ENCODE peak calls at places on chromosomes 2 and 18, in five cellular contexts. G, S, T, L and B are unnamed samples. For H3K27me3, the result is how much of the 10 kb centered on the place peaks cover.

GRCh38 chr18:286515-287310 is 18.9 kb upstream of the THOC1 start:
- DNase-seq in G (no peak), S (no peak), L (peak), T (peak), B (peak)

GRCh38 chr2:10028988-10029874 is 14.1 kb upstream of the KLF11 start:
- DNase-seq in T (no peak), L (no peak), S (peak), G (no peak), B (no peak)

GRCh38 chr2:6880200-6880733 is 2.7 kb downstream of the RSAD2 start:
- DNase-seq in T (no peak), G (no peak), S (no peak), L (no peak), B (no peak)

GRCh38 chr2:189124175-189124574 is 55.4 kb downstream of the COL5A2 start:
- DNase-seq in G (no peak), S (no peak), L (peak), T (no peak), B (no peak)

GRCh38 chr2:150878347-150878746 is 383.3 kb downstream of the RBM43 start:
- DNase-seq in T (peak), G (peak), L (peak), S (no peak), B (peak)

GRCh38 chr2:37780097-37780676 is 108.7 kb upstream of the CDC42EP3 start:
- DNase-seq in L (peak), S (no peak), G (no peak), T (no peak), B (no peak)

GRCh38 chr2:893311-893710 is 57.3 kb upstream of the SNTG2 start:
- DNase-seq in G (peak), T (no peak), L (no peak), S (no peak), B (no peak)

GRCh38 chr2:39379643-39380524 is 57.2 kb downstream of the MAP4K3 start:
- DNase-seq in G (peak), L (peak), S (no peak), T (peak), B (peak)

GRCh38 chr2:127707890-127708648 is 6.8 kb downstream of the SFT2D3 start:
- DNase-seq in S (no peak), T (no peak), L (no peak), G (no peak), B (no peak)

GRCh38 chr2:42859801-42860200 is 67.4 kb upstream of the HAAO start:
- DNase-seq in S (no peak), G (no peak), T (no peak), L (no peak), B (peak)

GRCh38 chr18:64171576-64171975 is 22.7 kb upstream of the LINC00305 start:
- DNase-seq in S (no peak), T (no peak), G (no peak), L (no peak), B (no peak)

GRCh38 chr2:47041065-47041464 is 114.0 kb downstream of the STPG4 start:
- DNase-seq in S (peak), L (no peak), T (no peak), G (no peak), B (no peak)

GRCh38 chr2:62923242-62923641 is 127.4 kb upstream of the OTX1 start:
- DNase-seq in L (no peak), T (no peak), S (no peak), G (no peak), B (no peak)

GRCh38 chr2:217804786-217805678 is 197.8 kb downstream of the TNS1 start:
- DNase-seq in T (peak), G (no peak), L (no peak), S (peak), B (no peak)

GRCh38 chr2:140085674-140086073 is 1305.5 kb upstream of the NXPH2 start:
- DNase-seq in S (no peak), T (peak), L (no peak), G (no peak), B (no peak)

GRCh38 chr18:79853993-79854364 is 56.2 kb downstream of the KCNG2 start:
- DNase-seq in L (no peak), S (peak), G (no peak), T (no peak), B (no peak)

GRCh38 chr2:207491954-207492353 is 37.8 kb upstream of the CREB1 start:
- DNase-seq in G (no peak), T (no peak), S (no peak), L (no peak), B (no peak)

GRCh38 chr2:135454608-135455007 is 76.4 kb downstream of the ZRANB3 start:
- DNase-seq in S (no peak), T (no peak), L (no peak), G (no peak), B (no peak)

GRCh38 chr2:206728277-206729199 is 10.3 kb upstream of the DYTN start:
- DNase-seq in L (peak), T (peak), G (peak), S (no peak), B (peak)

GRCh38 chr2:182240862-182241371 is 185.9 kb downstream of the PDE1A start:
- DNase-seq in T (no peak), S (no peak), L (peak), G (peak), B (peak)

GRCh38 chr2:73859721-73860586 is 31.2 kb downstream of the STAMBP start:
- DNase-seq in L (peak), G (peak), S (no peak), T (peak), B (peak)

GRCh38 chr2:184543832-184544231 is 54.5 kb upstream of the ZNF804A start:
- DNase-seq in T (no peak), G (no peak), S (no peak), L (no peak), B (no peak)

GRCh38 chr2:47086054-47086471 is 69.0 kb downstream of the STPG4 start:
- DNase-seq in G (no peak), T (no peak), S (no peak), L (no peak), B (no peak)

GRCh38 chr18:1475867-1476266 is 571.2 kb downstream of the ADCYAP1 start:
- DNase-seq in T (no peak), G (no peak), S (no peak), L (no peak), B (no peak)

GRCh38 chr2:43333656-43334144 is 107.3 kb upstream of the ZFP36L2 start:
- DNase-seq in G (no peak), L (peak), T (peak), S (no peak), B (peak)

GRCh38 chr2:175648577-175649063 is 353.4 kb downstream of the LNPK start:
- DNase-seq in G (no peak), T (no peak), S (no peak), L (no peak), B (no peak)

GRCh38 chr18:46767217-46767616 is 10.4 kb upstream of the ST8SIA5 start:
- DNase-seq in T (no peak), S (no peak), L (no peak), G (no peak), B (no peak)

GRCh38 chr2:98134138-98134537 is 47.2 kb downstream of the VWA3B start:
- DNase-seq in S (peak), L (no peak), T (no peak), G (no peak), B (no peak)

GRCh38 chr2:219627105-219628100 is at the start of gene SLC4A3:
- DNase-seq in G (no peak), T (peak), L (peak), S (peak), B (no peak)

GRCh38 chr2:165202230-165202629 is 1.6 kb downstream of the SCN3A start:
- DNase-seq in S (no peak), T (no peak), L (no peak), G (no peak), B (no peak)

GRCh38 chr2:53751728-53752127 is 15.9 kb upstream of the CHAC2 start:
- DNase-seq in G (no peak), S (no peak), T (no peak), L (peak), B (no peak)

GRCh38 chr18:13993730-13994129 is 78.4 kb upstream of the MC2R start:
- DNase-seq in S (no peak), T (no peak), L (no peak), G (no peak), B (no peak)

GRCh38 chr2:238238766-238239551 is 879 bp downstream of the HES6 start:
- DNase-seq in L (no peak), G (no peak), S (peak), T (no peak), B (no peak)

GRCh38 chr2:199452200-199452990 is 5.3 kb downstream of the SATB2 start:
- DNase-seq in G (no peak), S (no peak), T (peak), L (no peak), B (no peak)
- H3K27me3 ChIP-seq in G (under half), S (under half), T (under half), L (under half), B (under half)

GRCh38 chr18:58850784-58851469 is 13.8 kb upstream of the ZNF532 start:
- DNase-seq in T (no peak), L (no peak), S (peak), G (no peak), B (no peak)
- H3K4me3 ChIP-seq in T (no peak), L (no peak), S (no peak), G (no peak), B (no peak)

GRCh38 chr2:161415041-161415440 is 1.1 kb upstream of the TBR1 start:
- DNase-seq in T (no peak), L (no peak), S (no peak), G (no peak), B (no peak)
- H3K27me3 ChIP-seq in T (under half), L (half or more), S (under half), G (under half), B (under half)

DNA sequence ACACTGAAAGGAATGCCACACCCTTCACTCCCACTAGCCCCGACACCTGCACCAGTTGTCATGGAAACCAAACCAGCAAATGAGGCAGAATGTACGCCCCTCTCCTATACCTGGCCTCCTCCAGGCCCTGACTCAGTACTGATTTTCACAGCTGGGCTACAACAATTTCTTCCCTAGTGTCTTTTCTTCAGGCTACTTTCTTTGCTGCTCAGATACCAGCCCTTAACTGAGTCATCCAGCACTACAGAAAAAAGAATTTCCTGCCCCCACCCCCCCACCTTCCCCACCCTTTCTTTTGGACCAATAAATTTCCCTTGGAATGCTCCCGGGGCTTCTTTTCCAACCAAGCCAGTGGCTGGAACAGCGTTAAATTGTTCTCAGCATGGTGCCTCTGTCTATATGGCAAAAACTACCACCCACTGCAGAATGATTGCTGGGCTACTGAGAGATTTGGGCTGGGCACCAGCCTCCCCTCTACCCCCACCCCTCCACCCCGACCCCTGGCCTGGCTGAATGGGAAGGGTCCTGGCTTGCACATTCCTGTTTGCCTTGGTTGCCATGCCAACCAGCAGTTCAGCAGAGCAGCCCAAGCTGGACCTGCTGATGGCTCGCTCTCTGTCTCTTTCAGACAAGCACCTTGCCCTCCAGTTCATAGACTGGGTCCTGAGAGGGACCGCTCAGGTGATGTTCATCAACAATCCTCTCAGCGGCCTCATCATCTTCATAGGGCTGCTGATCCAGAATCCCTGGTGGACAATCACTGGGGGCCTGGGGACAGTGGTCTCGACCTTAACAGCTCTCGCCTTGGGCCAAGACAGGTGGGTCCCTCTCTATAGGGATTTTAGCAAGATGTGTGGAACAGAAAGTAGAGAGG is 11.3 kb downstream of the SLC14A2 start:
- DNase-seq in S (no peak), L (peak), T (peak), G (no peak), B (peak)
- H3K4me3 ChIP-seq in S (no peak), L (no peak), T (no peak), G (no peak), B (no peak)